ENCODE peak calls at places on chromosomes 5 and 9, in eight cellular contexts. V is colonic mucosa, T is NT2/D1, U is bronchial epithelial cell, F is SK-N-SH, W is osteoblast, J is left lung, Y is astrocyte. E is an unnamed sample. For H3K36me3 and H3K27me3, the result is how much of the 10 kb centered on the place peaks cover.

GRCh38 chr5:50667079-50667652 is 729 bp downstream of the PARP8 start:
- DNase-seq in V (peak), T (peak), U (peak), F (peak), W (peak), J (peak), Y (peak), E (peak)

GRCh38 chr5:81787843-81788242 is 36.9 kb upstream of the SSBP2 start:
- DNase-seq in V (peak), T (peak), U (peak), F (no peak), W (no peak), J (no peak), Y (peak), E (peak)

GRCh38 chr9:133759946-133760345 is 21.8 kb upstream of the SARDH start:
- DNase-seq in V (no peak), T (no peak), U (no peak), F (no peak), W (peak), J (no peak), Y (no peak), E (no peak)

GRCh38 chr5:172707285-172708182 is 63.5 kb downstream of the DUSP1 start:
- DNase-seq in V (no peak), T (no peak), U (peak), F (peak), W (peak), J (no peak), Y (peak), E (peak)

GRCh38 chr5:93053825-93054224 is 527.2 kb downstream of the NR2F1-AS1 start:
- DNase-seq in V (no peak), T (no peak), U (peak), F (no peak), W (no peak), J (no peak), Y (peak), E (no peak)

GRCh38 chr9:133188843-133189180 is 20.2 kb downstream of the OBP2B start:
- DNase-seq in V (no peak), T (no peak), U (no peak), F (no peak), W (peak), J (no peak), Y (no peak), E (no peak)

GRCh38 chr5:94396687-94397086 is 221.7 kb downstream of the KIAA0825 start:
- DNase-seq in V (no peak), T (no peak), U (no peak), F (no peak), W (no peak), J (no peak), Y (no peak), E (no peak)

GRCh38 chr9:13750061-13750460 is 470.6 kb upstream of the MPDZ start:
- DNase-seq in V (no peak), T (no peak), U (peak), F (no peak), W (peak), J (no peak), Y (peak), E (no peak)

GRCh38 chr9:114908104-114908621 is 22.2 kb downstream of the TNFSF8 start:
- DNase-seq in V (peak), T (peak), U (peak), F (no peak), W (no peak), J (no peak), Y (peak), E (no peak)

GRCh38 chr5:109485030-109485429 is 75.3 kb upstream of the PJA2 start:
- DNase-seq in V (peak), T (no peak), U (no peak), F (peak), W (no peak), J (peak), Y (peak), E (no peak)

GRCh38 chr9:98801562-98801961 is 5.2 kb upstream of the ANKS6 start:
- DNase-seq in V (no peak), T (no peak), U (no peak), F (no peak), W (peak), J (no peak), Y (no peak), E (peak)

GRCh38 chr5:82560966-82561365 is 282.8 kb upstream of the RPS23 start:
- DNase-seq in V (no peak), T (no peak), U (no peak), F (no peak), W (no peak), J (no peak), Y (no peak), E (no peak)

GRCh38 chr9:129867138-129868032 is 32.1 kb downstream of the USP20 start:
- DNase-seq in V (no peak), T (no peak), U (no peak), F (no peak), W (peak), J (peak), Y (no peak), E (peak)

GRCh38 chr9:94783928-94784327 is 57.4 kb downstream of the AOPEP start:
- DNase-seq in V (no peak), T (no peak), U (no peak), F (no peak), W (no peak), J (no peak), Y (no peak), E (no peak)

GRCh38 chr5:16406023-16406422 is 59.6 kb downstream of the ZNF622 start:
- DNase-seq in V (no peak), T (no peak), U (no peak), F (no peak), W (no peak), J (no peak), Y (no peak), E (no peak)

GRCh38 chr5:126124706-126125345 is 298.4 kb upstream of the GRAMD2B start:
- DNase-seq in V (no peak), T (no peak), U (peak), F (no peak), W (peak), J (no peak), Y (peak), E (no peak)

GRCh38 chr5:15544039-15544438 is 44.1 kb downstream of the FBXL7 start:
- DNase-seq in V (no peak), T (no peak), U (no peak), F (no peak), W (peak), J (no peak), Y (peak), E (no peak)

GRCh38 chr5:56328753-56329560 is 95.8 kb upstream of the ANKRD55 start:
- DNase-seq in V (no peak), T (peak), U (peak), F (no peak), W (no peak), J (no peak), Y (peak), E (no peak)

GRCh38 chr5:171706736-171707440 is 78.7 kb upstream of the SMIM23 start:
- DNase-seq in V (no peak), T (no peak), U (no peak), F (no peak), W (no peak), J (no peak), Y (peak), E (no peak)

GRCh38 chr5:176614805-176615478 is 5.0 kb upstream of the GPRIN1 start:
- DNase-seq in V (no peak), T (no peak), U (peak), F (no peak), W (peak), J (no peak), Y (peak), E (no peak)

GRCh38 chr5:13566903-13567339 is 377.6 kb downstream of the DNAH5 start:
- DNase-seq in V (peak), T (no peak), U (peak), F (no peak), W (no peak), J (no peak), Y (peak), E (no peak)

GRCh38 chr9:36818242-36818938 is 215.7 kb downstream of the PAX5 start:
- DNase-seq in V (no peak), T (no peak), U (no peak), F (no peak), W (peak), J (no peak), Y (no peak), E (peak)
- H3K4me3 ChIP-seq in V (no peak), T (peak), U (peak), F (no peak), W (peak), J (no peak), Y (peak), E (peak)

GRCh38 chr5:131389096-131389868 is 125.4 kb downstream of the CDC42SE2 start:
- DNase-seq in V (no peak), T (no peak), U (no peak), F (no peak), W (no peak), J (no peak), Y (no peak), E (no peak)
- H3K36me3 ChIP-seq in V (under half), T (under half), U (under half), F (under half), W (under half), J (under half), Y (under half), E (under half)

GRCh38 chr5:113109344-113109743 is 132.7 kb downstream of the DCP2 start:
- DNase-seq in V (no peak), T (no peak), U (no peak), F (no peak), W (no peak), J (no peak), Y (no peak), E (no peak)

GRCh38 chr5:113102121-113102531 is 125.5 kb downstream of the DCP2 start:
- DNase-seq in V (no peak), T (no peak), U (no peak), F (no peak), W (no peak), J (no peak), Y (no peak), E (no peak)

GRCh38 chr5:113110117-113110516 is 133.5 kb downstream of the DCP2 start:
- DNase-seq in V (no peak), T (no peak), U (no peak), F (no peak), W (no peak), J (no peak), Y (no peak), E (no peak)

GRCh38 chr5:113105693-113106280 is 129.2 kb downstream of the DCP2 start:
- DNase-seq in V (no peak), T (no peak), U (no peak), F (no peak), W (no peak), J (no peak), Y (no peak), E (no peak)

DNA sequence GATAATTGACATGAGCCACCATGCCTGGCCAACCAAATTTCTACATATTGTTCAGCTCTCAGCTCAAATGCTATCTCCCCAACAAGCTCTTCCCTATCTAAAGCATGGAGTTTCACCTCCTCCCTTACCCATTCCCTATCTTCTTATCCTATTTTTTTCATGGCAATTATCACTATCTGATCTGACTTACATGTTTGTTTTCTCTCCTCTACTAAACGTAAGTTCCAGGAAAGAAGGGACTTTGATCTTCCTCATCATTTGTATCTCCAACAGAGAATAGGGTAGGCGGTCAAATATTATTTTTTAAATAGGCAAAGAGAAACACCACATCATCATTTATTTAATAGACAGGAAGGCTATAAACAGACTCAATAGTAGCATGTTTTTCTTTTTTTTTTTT is 130.2 kb downstream of the DCP2 start:
- DNase-seq in V (no peak), T (no peak), U (no peak), F (no peak), W (no peak), J (no peak), Y (no peak), E (no peak)
- H3K27me3 ChIP-seq in V (under half), T (under half), U (under half), F (under half), W (under half), J (under half), Y (under half), E (under half)

DNA sequence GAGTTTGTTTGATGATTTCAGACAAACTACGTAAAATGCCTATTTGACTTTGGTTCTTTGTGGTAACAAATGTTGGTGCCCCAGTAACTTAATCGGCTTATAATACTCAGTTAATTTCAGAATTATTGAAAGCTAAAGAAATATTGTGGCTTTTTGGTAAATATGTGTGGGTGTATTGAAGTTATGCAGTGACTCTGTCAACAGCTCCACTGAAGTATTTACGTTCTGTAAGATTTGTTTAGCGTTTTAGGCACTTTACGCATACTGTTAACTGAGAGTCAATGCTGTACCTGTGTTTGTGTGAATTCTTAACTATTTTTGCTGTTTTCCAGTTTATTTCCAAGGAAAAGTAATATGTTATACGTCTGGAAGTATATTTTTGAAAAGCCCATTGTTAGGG is 2.2 kb downstream of the RAD23B start:
- DNase-seq in V (no peak), T (no peak), U (no peak), F (no peak), W (no peak), J (no peak), Y (no peak), E (no peak)
- H3K4me3 ChIP-seq in V (peak), T (peak), U (peak), F (peak), W (peak), J (peak), Y (peak), E (peak)

E was measured in H7.